ENCODE peak calls at places on chromosomes 12 and 14, in eight cellular contexts. L, I, A, M, O, C, E and U are unnamed samples.

GRCh38 chr12:55829967-55830600 is 697 bp upstream of the DNAJC14 start:
- DNase-seq in L (peak), I (no peak), A (peak), M (peak), O (no peak), C (no peak), E (no peak), U (no peak)

GRCh38 chr12:83758889-83759631 is 1072.4 kb downstream of the TMTC2 start:
- DNase-seq in L (no peak), I (no peak), A (no peak), M (no peak), O (no peak), C (no peak), E (no peak), U (no peak)

GRCh38 chr12:77914089-77914488 is 83.4 kb downstream of the NAV3 start:
- DNase-seq in L (no peak), I (no peak), A (no peak), M (no peak), O (no peak), C (no peak), E (no peak), U (no peak)

GRCh38 chr12:88572785-88573565 is 7.3 kb downstream of the KITLG start:
- DNase-seq in L (no peak), I (no peak), A (no peak), M (no peak), O (no peak), C (no peak), E (no peak), U (no peak)

GRCh38 chr12:75488553-75488952 is 8.0 kb downstream of the GLIPR1 start:
- DNase-seq in L (no peak), I (peak), A (peak), M (no peak), O (peak), C (peak), E (peak), U (peak)

GRCh38 chr12:13350946-13351345 is 154.4 kb downstream of the EMP1 start:
- DNase-seq in L (no peak), I (no peak), A (no peak), M (no peak), O (no peak), C (no peak), E (no peak), U (no peak)

GRCh38 chr14:58414845-58415244 is 12.5 kb downstream of the TIMM9 start:
- DNase-seq in L (no peak), I (no peak), A (peak), M (no peak), O (no peak), C (no peak), E (no peak), U (no peak)

GRCh38 chr12:64894827-64895475 is 70.5 kb downstream of the TBC1D30 start:
- DNase-seq in L (no peak), I (peak), A (peak), M (no peak), O (no peak), C (no peak), E (peak), U (peak)

GRCh38 chr14:21653331-21653885 is at the start of gene OR4E2:
- DNase-seq in L (no peak), I (no peak), A (no peak), M (no peak), O (no peak), C (no peak), E (no peak), U (no peak)

GRCh38 chr12:127803545-127803944 is 463.4 kb upstream of the TMEM132C start:
- DNase-seq in L (no peak), I (no peak), A (no peak), M (no peak), O (no peak), C (no peak), E (no peak), U (peak)

GRCh38 chr14:24673059-24673458 is 39.1 kb upstream of the GZMB start:
- DNase-seq in L (no peak), I (no peak), A (no peak), M (no peak), O (no peak), C (no peak), E (no peak), U (no peak)

GRCh38 chr12:83156800-83157199 is 470.1 kb downstream of the TMTC2 start:
- DNase-seq in L (no peak), I (no peak), A (no peak), M (no peak), O (no peak), C (no peak), E (no peak), U (no peak)

GRCh38 chr12:55718650-55719275 is 1.4 kb upstream of the RDH5 start:
- DNase-seq in L (no peak), I (no peak), A (no peak), M (no peak), O (no peak), C (no peak), E (no peak), U (no peak)

GRCh38 chr12:81084848-81085350 is 7.0 kb downstream of the ACSS3 start:
- DNase-seq in L (no peak), I (no peak), A (no peak), M (no peak), O (no peak), C (no peak), E (no peak), U (no peak)

GRCh38 chr12:19453961-19454360 is 14.7 kb downstream of the AEBP2 start:
- DNase-seq in L (no peak), I (no peak), A (no peak), M (no peak), O (no peak), C (no peak), E (no peak), U (no peak)

GRCh38 chr12:89439946-89440345 is 84.7 kb downstream of the GALNT4 start:
- DNase-seq in L (no peak), I (peak), A (peak), M (no peak), O (no peak), C (peak), E (peak), U (peak)

GRCh38 chr14:52802597-52802996 is 11.2 kb upstream of the GNPNAT1 start:
- DNase-seq in L (no peak), I (peak), A (peak), M (no peak), O (no peak), C (peak), E (peak), U (peak)

GRCh38 chr12:24754690-24755638 is 193.9 kb downstream of the BCAT1 start:
- DNase-seq in L (no peak), I (peak), A (no peak), M (no peak), O (no peak), C (peak), E (peak), U (peak)

GRCh38 chr14:103875010-103875409 is 27.6 kb upstream of the PPP1R13B start:
- DNase-seq in L (no peak), I (no peak), A (no peak), M (no peak), O (no peak), C (no peak), E (no peak), U (no peak)

GRCh38 chr12:27627123-27627835 is 69.0 kb upstream of the REP15 start:
- DNase-seq in L (no peak), I (peak), A (peak), M (no peak), O (no peak), C (peak), E (peak), U (peak)
- H3K4me3 ChIP-seq in L (no peak), I (no peak), A (peak), M (no peak), O (no peak), C (no peak), E (no peak), U (no peak)

GRCh38 chr12:47886471-47887240 is 18.1 kb downstream of the VDR start:
- DNase-seq in L (no peak), I (no peak), A (no peak), M (no peak), O (no peak), C (no peak), E (peak), U (peak)
- TF ChIP-seq CTCF in L (no peak), I (no peak), A (no peak), M (no peak), O (no peak), C (no peak), E (no peak), U (peak)

GRCh38 chr12:11654338-11654737 is 4.9 kb downstream of the ETV6 start:
- DNase-seq in L (no peak), I (no peak), A (no peak), M (no peak), O (no peak), C (no peak), E (no peak), U (no peak)
- H3K4me3 ChIP-seq in L (no peak), I (no peak), A (no peak), M (no peak), O (no peak), C (no peak), E (no peak), U (no peak)

GRCh38 chr14:80356413-80356812 is 145.1 kb upstream of the DIO2 start:
- DNase-seq in L (no peak), I (no peak), A (peak), M (no peak), O (no peak), C (no peak), E (peak), U (peak)
- TF ChIP-seq CTCF in L (no peak), I (peak), A (peak), M (no peak), O (peak), C (peak), E (peak), U (peak)

DNA sequence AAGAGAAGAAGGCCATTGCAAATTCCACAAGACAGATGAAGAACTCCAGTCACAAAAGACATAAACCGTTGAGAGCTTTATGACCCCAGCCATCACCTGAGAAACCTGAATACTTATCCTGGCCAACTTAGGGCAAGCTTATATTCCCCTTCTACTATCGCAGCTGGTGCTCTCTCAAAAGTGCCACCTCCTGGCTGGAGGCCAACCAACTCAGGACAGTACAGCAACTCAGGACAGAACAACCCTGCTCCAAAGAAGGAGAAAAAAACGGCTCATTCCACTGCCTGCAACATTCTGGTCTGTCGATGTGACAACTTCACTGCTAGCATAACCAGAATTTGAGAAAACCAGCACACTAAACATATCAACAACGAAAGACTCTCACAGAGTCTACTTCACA is 9.7 kb upstream of the KRT6B start:
- DNase-seq in L (no peak), I (no peak), A (no peak), M (no peak), O (no peak), C (no peak), E (no peak), U (no peak)
- H3K4me3 ChIP-seq in L (no peak), I (no peak), A (no peak), M (no peak), O (no peak), C (no peak), E (no peak), U (no peak)

DNA sequence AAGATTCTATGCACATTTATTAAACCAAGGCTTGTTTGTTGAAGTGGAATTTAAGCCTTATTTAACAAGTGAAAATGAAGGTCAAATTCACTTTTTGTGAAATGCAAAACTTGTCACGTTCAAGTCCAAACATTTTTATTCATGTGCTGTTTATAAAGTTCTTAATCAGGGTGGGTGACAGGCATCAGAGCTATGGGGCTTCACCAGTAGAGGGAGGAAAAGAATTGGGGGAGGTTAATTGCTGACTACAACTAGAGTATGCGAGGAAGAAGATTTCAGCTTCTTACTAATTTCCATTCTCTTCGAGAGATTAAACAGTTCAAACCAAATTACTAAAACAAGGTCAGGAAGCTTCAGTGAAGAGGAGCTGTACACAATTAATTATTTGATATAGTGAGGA is 9.7 kb downstream of the MOK start:
- DNase-seq in L (no peak), I (peak), A (peak), M (no peak), O (no peak), C (no peak), E (peak), U (peak)
- TF ChIP-seq CTCF in L (no peak), I (peak), A (peak), M (no peak), O (peak), C (peak), E (peak), U (peak)

GRCh38 chr14:95875831-95876768 is 532 bp upstream of the TUNAR start:
- DNase-seq in L (no peak), I (no peak), A (no peak), M (no peak), O (no peak), C (no peak), E (no peak), U (no peak)
- H3K4me3 ChIP-seq in L (no peak), I (no peak), A (no peak), M (peak), O (no peak), C (no peak), E (no peak), U (no peak)

GRCh38 chr12:321606-322326 is 59.1 kb upstream of the SLC6A13 start:
- DNase-seq in L (no peak), I (peak), A (peak), M (no peak), O (peak), C (peak), E (no peak), U (no peak)
- TF ChIP-seq CTCF in L (no peak), I (peak), A (peak), M (no peak), O (peak), C (no peak), E (no peak), U (peak)